ENCODE peak calls at places on chromosomes 2 and 18, in four cellular contexts. C is naive thymus-derived CD8-positive, alpha-beta T cell; A is NCI-H1105; P is memory B cell. D is an unnamed sample.

GRCh38 chr2:109388018-109388417 is 225.7 kb downstream of the SEPTIN10 start:
- DNase-seq in A (no peak), P (no peak), C (no peak), D (no peak)

GRCh38 chr2:101816598-101816997 is 119.1 kb downstream of the MAP4K4 start:
- DNase-seq in C (no peak), P (no peak), A (no peak), D (no peak)

GRCh38 chr2:66435963-66436362 is 1.0 kb downstream of the MEIS1 start:
- DNase-seq in P (no peak), C (no peak), A (no peak), D (no peak)

GRCh38 chr2:226478121-226478809 is 321.4 kb downstream of the IRS1 start:
- DNase-seq in A (no peak), P (no peak), C (no peak), D (no peak)

GRCh38 chr2:178787155-178787554 is 20.1 kb downstream of the TTN start:
- DNase-seq in A (no peak), P (no peak), C (no peak), D (no peak)

GRCh38 chr2:216777637-216778273 is 82.1 kb downstream of the TNP1 start:
- DNase-seq in A (peak), P (no peak), C (no peak), D (peak)

GRCh38 chr2:239157766-239158165 is 243.1 kb downstream of the HDAC4 start:
- DNase-seq in P (no peak), A (no peak), C (no peak), D (no peak)

GRCh38 chr18:29418136-29418535 is 1241.2 kb upstream of the CDH2 start:
- DNase-seq in C (no peak), P (no peak), A (no peak), D (no peak)

GRCh38 chr2:98445167-98445522 is 487 bp downstream of the INPP4A start:
- DNase-seq in C (no peak), A (no peak), P (no peak), D (no peak)

GRCh38 chr2:119826370-119826961 is 66.7 kb downstream of the PTPN4 start:
- DNase-seq in A (no peak), P (no peak), C (no peak), D (peak)

GRCh38 chr2:15159751-15160177 is 401.4 kb downstream of the NBAS start:
- DNase-seq in P (no peak), C (no peak), A (peak), D (peak)

GRCh38 chr18:21361297-21361880 is 119.4 kb downstream of the GREB1L start:
- DNase-seq in C (no peak), A (no peak), P (no peak), D (no peak)